ENCODE peak calls at places on chromosomes 6 and 20, in ten cellular contexts. Y, K, X, O, F, T, W, B, Z and Q are unnamed samples.

GRCh38 chr6:163588211-163588919 is 173.8 kb downstream of the QKI start:
- DNase-seq in Y (no peak), K (no peak), X (peak), O (no peak), F (peak), T (no peak), W (no peak), B (peak), Z (no peak), Q (no peak)

GRCh38 chr6:63813531-63813930 is 177.9 kb downstream of the PHF3 start:
- DNase-seq in Y (no peak), K (no peak), X (no peak), O (no peak), F (no peak), T (no peak), W (no peak), B (no peak), Z (no peak), Q (no peak)

GRCh38 chr20:10209091-10209490 is 9.5 kb upstream of the SNAP25 start:
- DNase-seq in Y (no peak), K (no peak), X (peak), O (no peak), F (peak), T (no peak), W (no peak), B (no peak), Z (no peak), Q (no peak)

GRCh38 chr6:44735631-44735963 is 348.1 kb downstream of the CDC5L start:
- DNase-seq in Y (no peak), K (no peak), X (peak), O (no peak), F (peak), T (no peak), W (no peak), B (peak), Z (no peak), Q (no peak)

GRCh38 chr20:46182271-46182670 is 64.2 kb downstream of the CD40 start:
- DNase-seq in Y (no peak), K (no peak), X (no peak), O (no peak), F (no peak), T (no peak), W (no peak), B (no peak), Z (no peak), Q (no peak)

GRCh38 chr20:32984631-32985354 is 19.4 kb downstream of the SUN5 start:
- DNase-seq in Y (no peak), K (no peak), X (no peak), O (no peak), F (no peak), T (no peak), W (no peak), B (no peak), Z (no peak), Q (no peak)

GRCh38 chr20:4041748-4042411 is 26.5 kb upstream of the RNF24 start:
- DNase-seq in Y (no peak), K (no peak), X (peak), O (peak), F (no peak), T (no peak), W (no peak), B (peak), Z (peak), Q (peak)

GRCh38 chr20:23946206-23946605 is 42.4 kb downstream of the GGTLC1 start:
- DNase-seq in Y (no peak), K (no peak), X (no peak), O (no peak), F (no peak), T (no peak), W (no peak), B (no peak), Z (no peak), Q (no peak)